ENCODE peak calls at places on chromosome 17, in eight cellular contexts. E is A549, X is sigmoid colon, K is endothelial cell of umbilical vein, D is transverse colon, P is ovary, B is prostate gland, J is stomach. M is an unnamed sample.

GRCh38 chr17:28888832-28889231 is 8.7 kb downstream of the FLOT2 start:
- DNase-seq in E (no peak), D (no peak), P (no peak), K (no peak), X (no peak), B (no peak), J (no peak), M (no peak)

GRCh38 chr17:29107933-29108805 is 65.2 kb downstream of the PIPOX start:
- DNase-seq in P (no peak), J (peak; percentile 42), X (no peak), K (no peak), D (no peak), B (no peak), E (peak; percentile 44), M (peak; percentile 96)

GRCh38 chr17:78341559-78342437 is 18.1 kb downstream of the SOCS3 start:
- DNase-seq in P (peak; percentile 90), K (peak; percentile 43), J (peak; percentile 79), E (peak; percentile 77), D (peak; percentile 80), X (peak; percentile 89), B (peak; percentile 47), M (peak; percentile 80)

GRCh38 chr17:81912441-81913309 is 1.5 kb upstream of the PCYT2 start:
- DNase-seq in E (no peak), K (no peak), D (no peak), B (no peak), P (no peak), J (peak; percentile 65), X (peak; percentile 71), M (no peak)

GRCh38 chr17:21199311-21199710 is 14.7 kb downstream of the TMEM11 start:
- DNase-seq in K (no peak), B (no peak), X (no peak), J (no peak), D (no peak), P (no peak), E (no peak), M (no peak)

GRCh38 chr17:12388206-12388605 is 277.5 kb upstream of the MYOCD start:
- DNase-seq in X (no peak), D (no peak), B (no peak), J (no peak), P (no peak), E (peak; percentile 47), K (no peak), M (no peak)

GRCh38 chr17:80195671-80196529 is 24.2 kb downstream of the SGSH start:
- DNase-seq in B (no peak), P (no peak), D (no peak), K (peak; percentile 24), J (no peak), X (no peak), E (no peak), M (no peak)

GRCh38 chr17:76383645-76384221 is 676 bp upstream of the SPHK1 start:
- DNase-seq in P (peak; percentile 63), E (peak; percentile 66), J (peak; percentile 37), B (peak; percentile 27), K (peak; percentile 68), X (no peak), D (peak; percentile 47), M (peak; percentile 42)

GRCh38 chr17:29091591-29092291 is 48.8 kb downstream of the PIPOX start:
- DNase-seq in X (no peak), D (no peak), J (no peak), K (no peak), P (no peak), B (peak; percentile 62), E (no peak), M (no peak)

GRCh38 chr17:14756469-14756868 is 455.6 kb downstream of the HS3ST3B1 start:
- DNase-seq in P (no peak), J (no peak), B (no peak), D (no peak), E (no peak), X (no peak), K (no peak), M (no peak)

GRCh38 chr17:16934836-16935235 is 37.1 kb downstream of the TNFRSF13B start:
- DNase-seq in P (no peak), K (no peak), J (no peak), X (peak; percentile 44), E (no peak), B (no peak), D (no peak), M (peak; percentile 6)

GRCh38 chr17:45307290-45308015 is 9.4 kb downstream of the MAP3K14 start:
- DNase-seq in B (peak; percentile 37), D (no peak), K (peak; percentile 88), J (no peak), E (peak; percentile 69), X (no peak), P (peak; percentile 50), M (peak; percentile 77)

GRCh38 chr17:48647103-48647963 is 21.2 kb upstream of the HOXB9 start:
- DNase-seq in B (no peak), P (no peak), X (no peak), E (peak; percentile 63), J (no peak), K (no peak), D (peak; percentile 63), M (no peak)

GRCh38 chr17:50205111-50205821 is 3.8 kb upstream of the COL1A1 start:
- DNase-seq in E (no peak), X (peak; percentile 67), B (no peak), P (peak; percentile 74), K (no peak), J (no peak), D (peak; percentile 7), M (no peak)

GRCh38 chr17:78349831-78350631 is 9.8 kb downstream of the SOCS3 start:
- DNase-seq in X (no peak), P (no peak), K (no peak), D (no peak), B (no peak), J (no peak), E (no peak), M (no peak)

GRCh38 chr17:5291683-5292082 is 9.6 kb downstream of the RABEP1 start:
- DNase-seq in B (no peak), X (no peak), E (no peak), D (no peak), J (no peak), K (no peak), P (no peak), M (no peak)

GRCh38 chr17:82152556-82153294 is 54.7 kb upstream of the FASN start:
- DNase-seq in X (no peak), D (peak; percentile 44), J (peak; percentile 91), E (no peak), B (peak; percentile 92), P (peak; percentile 25), K (no peak), M (peak; percentile 56)

GRCh38 chr17:39700148-39700987 is 504 bp downstream of the ERBB2 start:
- DNase-seq in P (peak; percentile 69), X (no peak), J (no peak), B (no peak), D (no peak), E (no peak), K (peak; percentile 22), M (no peak)

GRCh38 chr17:76887809-76888208 is 19.6 kb downstream of the MGAT5B start:
- DNase-seq in D (no peak), B (no peak), K (no peak), J (no peak), P (no peak), E (no peak), X (no peak), M (no peak)

GRCh38 chr17:30363715-30364202 is 15.0 kb upstream of the CPD start:
- DNase-seq in B (no peak), X (no peak), E (no peak), P (no peak), D (peak; percentile 46), J (peak; percentile 51), K (no peak), M (peak; percentile 53)

GRCh38 chr17:7448461-7448860 is 3.6 kb downstream of the CHRNB1 start:
- DNase-seq in B (no peak), D (no peak), E (no peak), X (no peak), K (no peak), P (no peak), J (no peak), M (no peak)

GRCh38 chr17:76384987-76385891 is 830 bp downstream of the SPHK1 start:
- DNase-seq in D (peak; percentile 49), P (peak; percentile 53), E (peak; percentile 68), K (peak; percentile 76), J (peak; percentile 31), B (no peak), X (peak; percentile 84), M (peak; percentile 58)

DNA sequence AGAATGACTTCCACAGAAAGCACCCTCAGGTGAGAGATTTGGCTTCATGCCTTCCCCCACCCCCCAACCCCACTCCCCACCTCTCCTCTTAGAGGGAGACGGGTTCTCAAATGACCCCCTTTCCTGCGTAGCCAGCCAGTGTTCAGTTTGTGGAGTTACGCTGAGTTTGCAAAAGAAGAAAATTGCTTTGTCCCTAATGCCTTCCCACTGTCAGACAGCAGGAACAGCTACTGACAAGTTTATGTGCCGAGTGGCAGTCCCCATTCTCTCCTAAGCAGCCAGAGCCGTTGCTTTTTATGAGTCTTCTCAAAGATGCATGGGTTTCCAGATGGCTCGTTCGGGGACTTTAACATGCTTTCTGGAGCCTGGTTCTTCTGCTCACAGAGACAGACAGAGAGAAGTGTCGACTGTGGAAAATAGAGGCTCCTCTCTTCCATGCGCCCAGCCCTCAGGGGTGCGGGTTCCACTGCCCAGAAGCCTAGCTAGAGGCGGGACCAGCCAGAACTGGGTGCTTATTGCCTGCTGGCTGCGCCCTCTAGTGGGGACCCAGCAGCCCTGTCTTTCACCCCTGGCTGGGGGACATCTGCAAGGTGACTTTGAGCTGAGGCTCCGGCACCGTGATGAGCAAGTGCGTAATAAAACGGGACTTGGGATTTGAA is 73.4 kb downstream of the CCDC182 start:
- DNase-seq in D (peak; percentile 71), E (peak; percentile 81), P (peak; percentile 81), X (peak; percentile 89), B (peak; percentile 70), J (peak; percentile 74), K (peak; percentile 55), M (peak; percentile 75)
- TF ChIP-seq POLR2A in D (no peak), E (no peak), P (no peak), X (no peak), B (no peak), J (no peak), K (no peak), M (no peak)

DNA sequence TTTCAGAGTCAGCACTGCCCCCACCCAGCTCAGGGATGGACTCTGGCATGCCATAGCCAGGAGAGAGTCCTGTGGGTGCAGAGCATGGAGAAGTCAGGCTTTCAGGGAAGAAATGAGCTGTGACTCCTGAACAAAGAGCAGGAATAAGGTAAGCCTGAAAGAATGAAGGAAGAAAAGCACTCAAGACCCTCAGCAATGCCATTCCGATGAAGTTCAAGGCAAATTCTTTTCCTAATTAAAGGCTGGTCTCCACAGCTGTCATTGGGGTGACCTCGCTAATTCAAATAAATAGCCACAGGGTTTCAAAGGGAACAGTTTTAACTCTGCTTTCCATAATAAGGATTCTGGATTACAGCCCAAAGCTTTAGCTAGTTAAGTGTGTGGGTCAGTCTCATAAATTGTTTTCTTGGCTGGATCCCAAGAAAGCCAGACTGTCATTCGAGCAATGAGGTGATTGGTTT is 31.7 kb downstream of the TOM1L2 start:
- DNase-seq in D (no peak), K (peak; percentile 49), E (no peak), J (no peak), B (no peak), P (no peak), X (no peak), M (no peak)
- H3K4me1 ChIP-seq in D (peaks cover 84% of the 10 kb centered on the region), K (peaks cover 38% of the 10 kb centered on the region), E (peaks cover 64% of the 10 kb centered on the region), J (peaks cover 92% of the 10 kb centered on the region), B (peaks cover 29% of the 10 kb centered on the region), P (peaks cover 28% of the 10 kb centered on the region), X (peaks cover 85% of the 10 kb centered on the region), M (peaks cover 46% of the 10 kb centered on the region)

GRCh38 chr17:63445065-63445464 is 1.0 kb downstream of the CYB561 start:
- DNase-seq in K (no peak), D (peak; percentile 21), J (no peak), B (no peak), X (no peak), P (no peak), E (no peak), M (no peak)
- H3K27ac ChIP-seq in K (peak overlapping the region; percentile 7), D (peak overlapping the region; percentile 88), J (peak overlapping the region; percentile 91), B (peak overlapping the region; percentile 95), X (peak overlapping the region; percentile 74), P (no peak overlapping the region), E (no peak overlapping the region), M (peak overlapping the region; percentile 98)

GRCh38 chr17:66468241-66469087 is 166.1 kb downstream of the PRKCA start:
- DNase-seq in K (peak; percentile 51), J (no peak), X (no peak), B (no peak), D (no peak), E (peak; percentile 27), P (no peak), M (no peak)
- TF ChIP-seq POLR2A in K (no peak), J (no peak), X (no peak), B (no peak), D (no peak), E (no peak), P (no peak), M (no peak)

M was measured in body of pancreas.